ENCODE peak calls at places on chromosomes 4 and X, in nine cellular contexts. A is PC-9, Y is GM23248, K is HCT116, F is GM23338, Q is SK-N-SH, O is PC-3, Z is MM.1S, H is hepatocyte. G is an unnamed sample.

GRCh38 chr4:56739104-56739777 is 58.1 kb upstream of the HOPX start:
- DNase-seq in A (no peak), Y (peak; percentile 44), K (no peak), F (no peak), Q (no peak), O (peak; percentile 15), Z (no peak), H (no peak), G (no peak)

GRCh38 chr4:40199999-40200880 is 3.4 kb downstream of the RHOH start:
- DNase-seq in A (no peak), Y (no peak), K (no peak), F (no peak), Q (no peak), O (no peak), Z (peak; percentile 95), H (no peak), G (peak; percentile 88)

GRCh38 chrX:150704030-150704613 is 10.9 kb downstream of the MTMR1 start:
- DNase-seq in A (no peak), Y (peak; percentile 81), K (no peak), F (no peak), Q (no peak), O (peak; percentile 67), Z (no peak), H (no peak), G (no peak)

GRCh38 chr4:185708348-185708747 is 103.6 kb downstream of the SORBS2 start:
- DNase-seq in A (no peak), Y (peak; percentile 47), K (no peak), F (no peak), Q (no peak), O (peak; percentile 58), Z (no peak), H (no peak), G (no peak)

GRCh38 chr4:133157460-133158160 is 8.5 kb downstream of the PCDH10 start:
- DNase-seq in A (no peak), Y (no peak), K (no peak), F (no peak), Q (no peak), O (no peak), Z (no peak), H (no peak), G (no peak)

GRCh38 chr4:8293131-8293975 is 23.8 kb downstream of the HTRA3 start:
- DNase-seq in A (no peak), Y (no peak), K (no peak), F (no peak), Q (no peak), O (no peak), Z (no peak), H (no peak), G (no peak)

GRCh38 chr4:26206339-26206738 is 114.5 kb upstream of the RBPJ start:
- DNase-seq in A (no peak), Y (peak; percentile 71), K (no peak), F (no peak), Q (no peak), O (peak; percentile 61), Z (no peak), H (no peak), G (no peak)

GRCh38 chr4:39407584-39407885 is 805 bp downstream of the KLB start:
- DNase-seq in A (no peak), Y (no peak), K (no peak), F (no peak), Q (no peak), O (no peak), Z (no peak), H (no peak), G (no peak)

GRCh38 chrX:77953708-77954107 is 15.7 kb downstream of the PGAM4 start:
- DNase-seq in A (no peak), Y (peak; percentile 32), K (no peak), F (no peak), Q (no peak), O (peak; percentile 54), Z (no peak), H (no peak), G (no peak)

GRCh38 chrX:68133181-68133580 is 300.1 kb downstream of the OPHN1 start:
- DNase-seq in A (no peak), Y (peak; percentile 4), K (no peak), F (no peak), Q (no peak), O (no peak), Z (no peak), H (no peak), G (no peak)

GRCh38 chr4:23388699-23389395 is 501.0 kb downstream of the PPARGC1A start:
- DNase-seq in A (no peak), Y (no peak), K (no peak), F (no peak), Q (no peak), O (no peak), Z (no peak), H (no peak), G (no peak)

GRCh38 chr4:182978152-182978827 is 61.1 kb upstream of the DCTD start:
- DNase-seq in A (no peak), Y (peak; percentile 48), K (no peak), F (no peak), Q (no peak), O (peak; percentile 23), Z (peak; percentile 56), H (no peak), G (no peak)

GRCh38 chr4:21769404-21770147 is 179.0 kb downstream of the KCNIP4 start:
- DNase-seq in A (no peak), Y (peak; percentile 70), K (no peak), F (no peak), Q (no peak), O (peak; percentile 79), Z (no peak), H (no peak), G (no peak)

GRCh38 chr4:17577660-17578481 is 873 bp downstream of the LAP3 start:
- DNase-seq in A (peak; percentile 9), Y (peak; percentile 73), K (no peak), F (peak; percentile 18), Q (peak; percentile 77), O (peak; percentile 19), Z (peak; percentile 35), H (peak; percentile 61), G (peak; percentile 72)

GRCh38 chr4:118400362-118400761 is 47.6 kb upstream of the PRSS12 start:
- DNase-seq in A (no peak), Y (no peak), K (no peak), F (peak; percentile 14), Q (no peak), O (no peak), Z (no peak), H (no peak), G (no peak)

GRCh38 chr4:106541253-106541652 is 172.7 kb upstream of the GIMD1 start:
- DNase-seq in A (no peak), Y (peak; percentile 81), K (no peak), F (no peak), Q (no peak), O (peak; percentile 55), Z (no peak), H (no peak), G (no peak)

GRCh38 chrX:13007519-13008188 is 32.7 kb downstream of the TMSB4X start:
- DNase-seq in A (no peak), Y (peak; percentile 79), K (no peak), F (no peak), Q (no peak), O (peak; percentile 90), Z (no peak), H (no peak), G (no peak)

GRCh38 chr4:128583753-128584712 is 225.5 kb upstream of the JADE1 start:
- DNase-seq in A (no peak), Y (peak; percentile 27), K (no peak), F (no peak), Q (peak; percentile 61), O (no peak), Z (no peak), H (no peak), G (no peak)

GRCh38 chr4:70703695-70704332 is 15.5 kb downstream of the UTP3 start:
- DNase-seq in A (no peak), Y (peak; percentile 80), K (no peak), F (peak; percentile 41), Q (no peak), O (peak; percentile 84), Z (no peak), H (peak; percentile 12), G (no peak)

GRCh38 chrX:85836868-85837267 is 210.5 kb downstream of the CHM start:
- DNase-seq in A (no peak), Y (peak; percentile 71), K (no peak), F (no peak), Q (no peak), O (peak; percentile 31), Z (no peak), H (no peak), G (no peak)

GRCh38 chrX:44596277-44596676 is 53.6 kb upstream of the FUNDC1 start:
- DNase-seq in A (no peak), Y (no peak), K (no peak), F (no peak), Q (no peak), O (no peak), Z (no peak), H (no peak), G (peak; percentile 40)

GRCh38 chr4:159950707-159951106 is 847.8 kb downstream of the RAPGEF2 start:
- DNase-seq in A (no peak), Y (no peak), K (no peak), F (peak; percentile 40), Q (no peak), O (no peak), Z (no peak), H (no peak), G (no peak)

GRCh38 chrX:83501540-83501939 is 6.5 kb upstream of the POU3F4 start:
- DNase-seq in A (no peak), Y (no peak), K (no peak), F (peak; percentile 6), Q (no peak), O (no peak), Z (no peak), H (no peak), G (no peak)
- H3K27me3 ChIP-seq in A (peaks cover 18% of the 10 kb centered on the region), Y (no peaks in the 10 kb centered on the region), K (no peaks in the 10 kb centered on the region), F (peaks cover 13% of the 10 kb centered on the region), Q (peaks cover 54% of the 10 kb centered on the region), O (peaks cover 75% of the 10 kb centered on the region), Z (no peaks in the 10 kb centered on the region), H (peaks cover 62% of the 10 kb centered on the region), G (no peaks in the 10 kb centered on the region)

DNA sequence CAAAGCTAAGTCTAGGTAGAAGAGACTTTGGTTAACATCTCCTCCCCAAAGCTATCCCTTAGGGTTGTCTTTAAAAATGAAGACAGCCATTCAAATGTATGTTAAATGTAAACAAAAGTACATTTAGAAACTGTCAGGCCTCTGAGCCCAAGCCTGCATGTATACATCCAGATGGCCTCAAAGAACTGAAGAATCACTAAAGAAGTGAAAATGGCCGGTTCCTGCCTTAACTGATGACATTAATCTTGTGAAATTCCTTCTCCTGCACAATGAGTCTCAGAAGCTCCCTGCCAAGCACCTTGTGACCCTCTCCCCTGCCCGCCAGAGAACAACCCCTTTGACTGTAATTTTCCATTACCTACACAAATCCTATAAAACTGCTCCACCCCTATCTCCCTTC is 377.9 kb downstream of the FAM133A start:
- DNase-seq in A (no peak), Y (no peak), K (no peak), F (peak; percentile 54), Q (no peak), O (no peak), Z (no peak), H (no peak), G (no peak)
- H3K9me2 ChIP-seq in A (no peaks in the 10 kb centered on the region), Y (no peaks in the 10 kb centered on the region), K (no peaks in the 10 kb centered on the region), F (no peaks in the 10 kb centered on the region), Q (no peaks in the 10 kb centered on the region), O (no peaks in the 10 kb centered on the region), Z (no peaks in the 10 kb centered on the region), H (no peaks in the 10 kb centered on the region), G (no peaks in the 10 kb centered on the region)

GRCh38 chr4:3487861-3488260 is 24.8 kb downstream of the DOK7 start:
- DNase-seq in A (no peak), Y (no peak), K (no peak), F (no peak), Q (no peak), O (no peak), Z (no peak), H (no peak), G (no peak)
- H3K4me1 ChIP-seq in A (peaks cover 20% of the 10 kb centered on the region), Y (peaks cover 19% of the 10 kb centered on the region), K (peaks cover 25% of the 10 kb centered on the region), F (no peaks in the 10 kb centered on the region), Q (peaks cover 33% of the 10 kb centered on the region), O (peaks cover 23% of the 10 kb centered on the region), Z (no peaks in the 10 kb centered on the region), H (peaks cover 13% of the 10 kb centered on the region), G (peaks cover 38% of the 10 kb centered on the region)

GRCh38 chr4:41865306-41865980 is 69.8 kb upstream of the TMEM33 start:
- DNase-seq in A (no peak), Y (peak; percentile 24), K (no peak), F (peak; percentile 69), Q (no peak), O (no peak), Z (no peak), H (no peak), G (no peak)
- H3K27me3 ChIP-seq in A (no peaks in the 10 kb centered on the region), Y (peaks cover 88% of the 10 kb centered on the region), K (no peaks in the 10 kb centered on the region), F (peaks cover 96% of the 10 kb centered on the region), Q (no peaks in the 10 kb centered on the region), O (peaks cover 7% of the 10 kb centered on the region), Z (no peaks in the 10 kb centered on the region), H (peaks cover 91% of the 10 kb centered on the region), G (no peaks in the 10 kb centered on the region)